ENCODE peak calls at places on chromosomes 11 and 22, in eight cellular contexts. F is HFF-Myc; S is AG09309; K is CD4-positive, alpha-beta T cell; H is IMR-90; R is fibroblast of pulmonary artery; Q is GM12865; D is psoas muscle. L is an unnamed sample.
A peak's percentile ranks its signal among the peaks of the same experiment; 100 is the strongest.

GRCh38 chr11:130765951-130766649 is 150.2 kb downstream of the SNX19 start:
- DNase-seq in K (no peak), D (no peak), F (peak; percentile 56), Q (peak; percentile 90), H (no peak), R (no peak), S (no peak), L (no peak)

GRCh38 chr11:118305726-118306125 is 1.2 kb downstream of the CD3E start:
- DNase-seq in Q (no peak), H (no peak), S (no peak), R (no peak), F (no peak), K (peak; percentile 41), D (no peak), L (no peak)

GRCh38 chr11:95155385-95155784 is 65.7 kb downstream of the ENDOD1 start:
- DNase-seq in F (no peak), Q (no peak), H (no peak), D (no peak), R (no peak), K (no peak), S (no peak), L (no peak)

GRCh38 chr11:8266246-8267241 is 2.9 kb upstream of the LMO1 start:
- DNase-seq in Q (no peak), S (no peak), K (no peak), R (no peak), H (no peak), D (no peak), F (no peak), L (no peak)

GRCh38 chr11:67452141-67452952 is at the start of gene GPR152:
- DNase-seq in K (no peak), R (no peak), Q (no peak), S (no peak), H (no peak), F (no peak), D (peak; percentile 61), L (no peak)

GRCh38 chr11:9757809-9758675 is 94.2 kb downstream of the SWAP70 start:
- DNase-seq in K (peak; percentile 83), F (no peak), D (peak; percentile 89), Q (peak; percentile 94), H (peak; percentile 72), S (no peak), R (peak; percentile 73), L (peak; percentile 92)

GRCh38 chr11:119223856-119224255 is 17.7 kb downstream of the CBL start:
- DNase-seq in K (no peak), Q (no peak), D (no peak), R (no peak), S (no peak), F (no peak), H (peak; percentile 63), L (no peak)

GRCh38 chr11:22752908-22753310 is 76.7 kb downstream of the SVIP start:
- DNase-seq in K (no peak), R (no peak), S (no peak), Q (no peak), D (no peak), H (no peak), F (no peak), L (no peak)

GRCh38 chr11:130553306-130553705 is 104.9 kb downstream of the ADAMTS15 start:
- DNase-seq in R (peak; percentile 23), S (peak; percentile 34), H (peak; percentile 39), Q (no peak), D (no peak), F (no peak), K (no peak), L (no peak)

GRCh38 chr11:33377100-33377851 is 120.1 kb downstream of the HIPK3 start:
- DNase-seq in D (no peak), H (peak; percentile 19), R (peak; percentile 42), F (no peak), K (no peak), S (no peak), Q (no peak), L (no peak)

GRCh38 chr11:43278302-43278956 is 33.4 kb upstream of the API5 start:
- DNase-seq in S (no peak), R (peak; percentile 52), H (peak; percentile 23), K (no peak), Q (peak; percentile 26), D (no peak), F (no peak), L (no peak)
- TF ChIP-seq CTCF in S (peak; percentile 44), R (peak; percentile 45), H (peak; percentile 53), K (no peak), Q (peak; percentile 30), D (peak; percentile 14), F (peak; percentile 28), L (no peak)

DNA sequence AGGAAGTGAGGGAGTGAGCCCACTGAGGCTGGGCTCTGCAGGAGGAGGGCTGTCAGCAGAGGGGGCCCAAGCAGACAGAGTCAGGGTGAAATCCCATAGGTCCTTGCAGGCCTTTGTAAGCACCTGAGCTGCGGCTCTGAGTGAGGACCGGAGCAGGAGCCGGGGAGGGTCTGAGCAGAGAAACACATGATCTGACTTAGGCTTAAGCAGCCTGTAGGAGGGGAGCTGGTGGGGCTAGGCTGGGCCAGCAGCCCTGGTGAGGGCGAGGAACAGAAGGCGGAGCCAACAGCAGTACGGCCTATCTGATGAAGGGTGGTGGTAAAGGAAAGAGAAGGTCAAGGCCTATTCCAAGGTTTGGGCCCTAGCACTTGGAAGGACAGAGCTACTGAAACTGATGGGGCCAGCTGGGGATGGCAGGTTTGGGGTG is 26.9 kb upstream of the CBX7 start:
- DNase-seq in D (no peak), H (no peak), F (no peak), K (no peak), R (no peak), S (no peak), Q (no peak), L (no peak)
- TF ChIP-seq CTCF in D (no peak), H (no peak), F (no peak), K (no peak), R (no peak), S (no peak), Q (no peak), L (no peak)

DNA sequence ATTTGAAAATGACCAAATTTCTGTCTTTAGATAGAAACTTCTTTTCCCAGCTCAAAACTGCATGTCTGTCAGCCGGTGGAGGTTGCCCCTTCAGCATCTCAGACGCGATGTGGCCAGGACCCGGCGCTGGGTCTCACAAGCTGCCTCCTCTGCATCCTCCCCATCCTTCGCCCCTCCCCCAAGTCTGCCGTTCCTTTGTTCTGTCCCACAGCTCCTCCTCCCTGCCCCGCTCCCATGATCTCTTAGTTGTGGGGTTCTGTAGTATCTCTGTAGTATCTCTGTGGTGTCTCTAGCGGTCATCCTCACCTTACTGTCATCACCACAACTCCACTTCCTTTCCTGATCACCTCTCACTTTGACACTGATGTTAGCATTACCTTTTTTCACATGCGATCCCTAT is 49.9 kb downstream of the TRAF6 start:
- DNase-seq in H (no peak), K (no peak), F (no peak), S (no peak), D (no peak), R (no peak), Q (no peak), L (no peak)
- TF ChIP-seq CTCF in H (no peak), K (no peak), F (no peak), S (no peak), D (no peak), R (no peak), Q (no peak), L (no peak)

DNA sequence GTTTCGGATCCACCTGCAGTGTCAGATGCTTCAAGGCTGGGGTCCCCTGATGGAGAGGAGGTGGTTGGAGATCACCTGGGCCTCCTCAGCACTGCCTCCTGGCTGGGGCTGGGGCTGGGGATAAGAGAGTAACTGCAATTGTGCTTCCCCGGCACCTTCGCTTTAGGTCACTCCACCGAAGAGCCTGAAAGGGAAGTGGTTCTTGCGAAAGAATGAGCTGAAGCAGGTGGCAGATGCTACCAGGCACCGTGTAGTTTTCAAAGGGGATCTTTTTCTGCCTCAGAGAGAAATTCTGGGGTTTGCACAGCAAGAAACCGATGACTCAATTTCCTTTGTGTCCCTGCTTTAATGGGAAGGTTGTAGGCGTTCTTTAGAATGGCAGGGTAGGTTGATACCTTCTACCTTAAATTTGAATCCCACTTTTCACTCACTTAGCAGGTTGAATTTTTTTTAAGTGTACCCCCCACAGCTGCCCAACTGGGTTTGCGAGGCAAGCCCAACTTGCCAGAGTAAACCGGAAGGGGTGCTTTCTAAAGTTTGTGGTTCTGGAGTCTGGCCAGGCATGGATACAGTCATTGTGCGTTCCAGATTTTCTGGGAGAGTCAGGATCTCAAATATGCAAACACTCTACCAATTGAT is 5.3 kb downstream of the CD44 start:
- DNase-seq in R (peak; percentile 66), F (peak; percentile 55), S (peak; percentile 35), K (peak; percentile 50), Q (peak; percentile 92), H (peak; percentile 84), D (no peak), L (no peak)
- TF ChIP-seq CTCF in R (no peak), F (peak; percentile 9), S (no peak), K (no peak), Q (no peak), H (no peak), D (no peak), L (no peak)

L was measured in heart right ventricle.